ENCODE peak calls at places on chromosomes 7 and 10, in five cellular contexts. X, J, Y, U and E are unnamed samples. For H3K4me1, the result is how much of the 10 kb centered on the place peaks cover.

GRCh38 chr10:28910960-28911359 is 233.6 kb downstream of the BAMBI start:
- DNase-seq in X (no peak), J (no peak), Y (no peak), U (peak), E (no peak)

GRCh38 chr10:29243750-29244149 is 45.1 kb upstream of the LYZL1 start:
- DNase-seq in X (no peak), J (no peak), Y (no peak), U (no peak), E (no peak)

GRCh38 chr7:133552079-133552478 is 299.2 kb downstream of the EXOC4 start:
- DNase-seq in X (no peak), J (no peak), Y (no peak), U (no peak), E (no peak)

GRCh38 chr10:44973323-44974081 is 5.1 kb downstream of the DEPP1 start:
- DNase-seq in X (no peak), J (peak), Y (no peak), U (no peak), E (no peak)

GRCh38 chr10:79905322-79906314 is 43.3 kb downstream of the SFTPD start:
- DNase-seq in X (no peak), J (no peak), Y (no peak), U (peak), E (no peak)

GRCh38 chr7:142709921-142710320 is 39.4 kb upstream of the PRSS1 start:
- DNase-seq in X (no peak), J (no peak), Y (no peak), U (no peak), E (no peak)

GRCh38 chr7:134302120-134302519 is 14.6 kb downstream of the SLC35B4 start:
- DNase-seq in X (no peak), J (no peak), Y (no peak), U (no peak), E (no peak)

GRCh38 chr7:121205777-121206176 is 123.0 kb upstream of the WNT16 start:
- DNase-seq in X (no peak), J (no peak), Y (no peak), U (no peak), E (no peak)

GRCh38 chr10:119786117-119786769 is 60.4 kb downstream of the INPP5F start:
- DNase-seq in X (no peak), J (no peak), Y (no peak), U (peak), E (no peak)

GRCh38 chr7:73342645-73343044 is 14.7 kb downstream of the FKBP6 start:
- DNase-seq in X (no peak), J (peak), Y (no peak), U (peak), E (no peak)

GRCh38 chr7:21367081-21367480 is 60.8 kb upstream of the SP4 start:
- DNase-seq in X (no peak), J (no peak), Y (no peak), U (no peak), E (no peak)

GRCh38 chr10:131569851-131570715 is 258.6 kb upstream of the TCERG1L start:
- DNase-seq in X (no peak), J (no peak), Y (no peak), U (no peak), E (no peak)

GRCh38 chr7:101820703-101821102 is 3.3 kb downstream of the CUX1 start:
- DNase-seq in X (no peak), J (no peak), Y (no peak), U (no peak), E (no peak)

GRCh38 chr7:12803542-12803941 is 116.1 kb downstream of the ARL4A start:
- DNase-seq in X (no peak), J (no peak), Y (no peak), U (no peak), E (no peak)

GRCh38 chr10:1293147-1293546 is 237.0 kb downstream of the WDR37 start:
- DNase-seq in X (no peak), J (no peak), Y (no peak), U (no peak), E (no peak)

GRCh38 chr10:10660054-10660453 is 357.6 kb upstream of the CELF2 start:
- DNase-seq in X (no peak), J (no peak), Y (no peak), U (no peak), E (no peak)

GRCh38 chr7:105691029-105691691 is 109.9 kb upstream of the EFCAB10 start:
- DNase-seq in X (peak), J (no peak), Y (no peak), U (peak), E (no peak)

GRCh38 chr7:44138698-44139097 is 2.4 kb downstream of the MYL7 start:
- DNase-seq in X (no peak), J (no peak), Y (no peak), U (no peak), E (peak)

GRCh38 chr10:79415736-79416577 is 29.5 kb downstream of the ZCCHC24 start:
- DNase-seq in X (no peak), J (no peak), Y (peak), U (no peak), E (peak)

GRCh38 chr10:128083191-128083895 is 42.9 kb downstream of the MKI67 start:
- DNase-seq in X (no peak), J (no peak), Y (no peak), U (no peak), E (no peak)

GRCh38 chr10:113960617-113961260 is 82.9 kb upstream of the ADRB1 start:
- DNase-seq in X (no peak), J (no peak), Y (no peak), U (no peak), E (peak)

GRCh38 chr10:100895346-100895745 is 17.4 kb upstream of the SLF2 start:
- DNase-seq in X (no peak), J (no peak), Y (no peak), U (no peak), E (no peak)

GRCh38 chr10:131174651-131175540 is 136.6 kb downstream of the TCERG1L start:
- DNase-seq in X (no peak), J (no peak), Y (no peak), U (no peak), E (no peak)

GRCh38 chr7:127437772-127438330 is 45.3 kb upstream of the ZNF800 start:
- DNase-seq in X (no peak), J (no peak), Y (no peak), U (peak), E (no peak)

GRCh38 chr10:93722550-93722949 is 20.2 kb upstream of the FRA10AC1 start:
- DNase-seq in X (no peak), J (no peak), Y (no peak), U (no peak), E (no peak)

GRCh38 chr10:132606536-132607316 is 69.1 kb downstream of the INPP5A start:
- DNase-seq in X (peak), J (peak), Y (peak), U (peak), E (no peak)

GRCh38 chr7:84194484-84195260 is at the start of gene SEMA3A:
- DNase-seq in X (peak), J (no peak), Y (no peak), U (peak), E (no peak)

GRCh38 chr7:52764502-52765169 is 270.8 kb upstream of the POM121L12 start:
- DNase-seq in X (no peak), J (no peak), Y (no peak), U (no peak), E (no peak)

GRCh38 chr10:68053553-68053952 is 21.5 kb downstream of the HERC4 start:
- DNase-seq in X (no peak), J (no peak), Y (no peak), U (no peak), E (no peak)

GRCh38 chr7:34240450-34240849 is 335.1 kb downstream of the BMPER start:
- DNase-seq in X (no peak), J (no peak), Y (no peak), U (peak), E (no peak)

GRCh38 chr10:78688945-78689935 is 379.5 kb upstream of the ZMIZ1 start:
- DNase-seq in X (no peak), J (no peak), Y (no peak), U (peak), E (no peak)

GRCh38 chr7:127816354-127817190 is 164.6 kb downstream of the SND1 start:
- DNase-seq in X (no peak), J (no peak), Y (no peak), U (no peak), E (no peak)

GRCh38 chr7:70569335-70569819 is 562.6 kb upstream of the GALNT17 start:
- DNase-seq in X (no peak), J (no peak), Y (no peak), U (no peak), E (no peak)

GRCh38 chr10:575312-576129 is 113.9 kb downstream of the DIP2C start:
- DNase-seq in X (no peak), J (no peak), Y (no peak), U (no peak), E (peak)

GRCh38 chr10:129710510-129710847 is 243.4 kb downstream of the MGMT start:
- DNase-seq in X (no peak), J (no peak), Y (no peak), U (no peak), E (no peak)

GRCh38 chr7:33832326-33832725 is 73.0 kb upstream of the BMPER start:
- DNase-seq in X (no peak), J (no peak), Y (peak), U (no peak), E (no peak)

GRCh38 chr7:13538669-13539068 is 450.8 kb downstream of the ETV1 start:
- DNase-seq in X (no peak), J (no peak), Y (no peak), U (peak), E (no peak)

GRCh38 chr10:129972145-129972965 is 8.3 kb upstream of the EBF3 start:
- DNase-seq in X (no peak), J (no peak), Y (no peak), U (no peak), E (peak)

GRCh38 chr7:30134011-30134410 is 775 bp upstream of the MTURN start:
- DNase-seq in X (no peak), J (no peak), Y (no peak), U (no peak), E (no peak)
- H3K27ac ChIP-seq in X (peak), J (no peak), Y (peak), U (no peak), E (peak)

DNA sequence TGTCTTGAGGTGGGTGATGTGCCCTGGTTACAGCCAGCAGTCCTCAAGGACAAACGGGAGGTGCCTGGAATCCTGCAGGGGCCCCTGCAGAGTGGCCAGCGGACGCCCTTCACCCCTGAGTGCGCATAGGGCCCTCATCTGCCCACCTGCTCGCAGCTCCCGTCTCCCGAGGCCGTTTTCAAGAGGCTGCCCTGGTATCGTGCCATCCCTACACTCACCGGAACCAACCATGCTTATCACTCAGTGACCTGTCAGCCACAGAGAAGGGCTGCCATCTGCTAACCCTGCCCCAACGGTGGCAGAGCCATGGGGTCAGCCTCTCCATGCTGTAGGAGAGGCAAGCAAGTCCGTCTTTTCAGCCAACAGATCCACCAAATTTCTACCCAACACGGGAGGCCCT is 122.0 kb downstream of the FAM53B start:
- DNase-seq in X (no peak), J (no peak), Y (no peak), U (no peak), E (no peak)
- H3K4me1 ChIP-seq in X (half or more), J (under half), Y (half or more), U (under half), E (under half)

GRCh38 chr7:15929406-15929805 is 242.9 kb upstream of the MEOX2 start:
- DNase-seq in X (no peak), J (no peak), Y (no peak), U (no peak), E (no peak)

GRCh38 chr7:15938153-15938552 is 251.7 kb upstream of the MEOX2 start:
- DNase-seq in X (no peak), J (no peak), Y (no peak), U (no peak), E (no peak)

GRCh38 chr7:15937571-15937970 is 251.1 kb upstream of the MEOX2 start:
- DNase-seq in X (no peak), J (no peak), Y (no peak), U (peak), E (no peak)

DNA sequence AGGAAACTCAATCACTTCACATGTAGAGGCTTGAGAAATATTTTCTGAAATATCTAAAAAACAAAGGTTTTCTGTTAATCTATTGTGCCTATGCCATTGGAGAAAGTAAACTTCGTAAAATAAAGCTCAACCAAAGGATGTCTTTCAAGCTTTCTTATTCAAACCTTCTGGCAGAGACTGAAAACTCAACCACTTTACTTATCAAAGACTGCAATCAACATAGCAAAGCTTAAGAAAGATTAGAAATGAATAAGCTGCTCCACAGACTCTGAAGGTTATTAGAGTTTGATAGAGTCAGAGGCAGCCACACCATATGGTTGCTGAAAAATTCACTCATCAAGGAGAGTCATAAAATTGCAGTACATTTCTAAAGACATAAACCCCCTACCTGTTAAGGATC is 245.8 kb upstream of the MEOX2 start:
- DNase-seq in X (no peak), J (no peak), Y (no peak), U (no peak), E (no peak)
- H3K27ac ChIP-seq in X (no peak), J (no peak), Y (no peak), U (no peak), E (no peak)

GRCh38 chr7:47666164-47666862 is 84.4 kb upstream of the TNS3 start:
- DNase-seq in X (no peak), J (no peak), Y (no peak), U (no peak), E (no peak)

GRCh38 chr7:47671358-47671757 is 89.4 kb upstream of the TNS3 start:
- DNase-seq in X (no peak), J (no peak), Y (no peak), U (no peak), E (no peak)

GRCh38 chr7:47672267-47672920 is 90.5 kb upstream of the TNS3 start:
- DNase-seq in X (no peak), J (no peak), Y (no peak), U (no peak), E (no peak)

GRCh38 chr7:47670738-47671137 is 88.8 kb upstream of the TNS3 start:
- DNase-seq in X (no peak), J (no peak), Y (no peak), U (no peak), E (no peak)

DNA sequence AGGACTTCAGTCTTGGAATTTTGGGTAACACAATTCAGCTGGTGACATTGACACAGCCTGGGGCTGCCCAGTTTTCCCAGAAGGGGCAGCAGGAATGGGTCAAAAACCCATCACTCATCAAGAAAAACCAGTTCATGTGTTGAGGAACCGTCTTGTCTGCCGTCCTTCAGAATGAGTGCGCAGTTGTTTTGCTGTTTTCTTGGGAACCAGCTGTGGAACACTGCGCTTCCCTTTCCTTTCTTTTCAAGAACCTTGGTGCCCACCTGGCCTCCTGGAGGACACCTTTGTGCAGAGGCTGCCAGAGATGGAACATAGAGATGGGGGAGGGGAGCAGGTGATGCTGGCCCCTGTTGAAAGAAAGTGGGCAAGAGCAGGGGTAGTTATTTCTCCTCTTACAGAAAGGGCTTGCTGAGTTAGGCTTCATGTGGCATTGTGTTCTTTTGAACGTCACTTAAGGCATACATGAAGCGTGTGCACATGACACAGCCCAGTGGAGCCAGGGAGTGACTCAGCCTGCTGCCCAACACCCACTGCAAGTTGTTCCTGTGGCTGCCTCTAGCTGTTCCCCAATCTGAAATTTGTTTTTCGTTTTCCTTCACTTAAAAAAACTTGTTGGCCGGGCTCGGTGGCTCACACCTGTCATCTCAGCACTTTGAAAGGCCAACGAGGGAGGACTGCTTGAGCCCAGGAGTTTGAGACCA is 87.4 kb upstream of the TNS3 start:
- DNase-seq in X (peak), J (peak), Y (peak), U (peak), E (peak)
- H3K4me1 ChIP-seq in X (under half), J (under half), Y (under half), U (under half), E (under half)

GRCh38 chr10:72349438-72349837 is 5.3 kb downstream of the DNAJB12 start:
- DNase-seq in X (no peak), J (no peak), Y (no peak), U (no peak), E (no peak)
- H3K27ac ChIP-seq in X (no peak), J (no peak), Y (no peak), U (no peak), E (no peak)

GRCh38 chr10:71763352-71764127 is 9.8 kb downstream of the VSIR start:
- DNase-seq in X (no peak), J (no peak), Y (no peak), U (no peak), E (no peak)

GRCh38 chr10:71767420-71768035 is 5.8 kb downstream of the VSIR start:
- DNase-seq in X (peak), J (peak), Y (peak), U (peak), E (peak)

GRCh38 chr10:71766717-71767419 is 6.5 kb downstream of the VSIR start:
- DNase-seq in X (peak), J (peak), Y (peak), U (peak), E (peak)

GRCh38 chr10:71765176-71765906 is 8.0 kb downstream of the VSIR start:
- DNase-seq in X (peak), J (no peak), Y (peak), U (peak), E (no peak)

GRCh38 chr10:71765907-71766716 is 7.2 kb downstream of the VSIR start:
- DNase-seq in X (peak), J (no peak), Y (no peak), U (no peak), E (no peak)
- H3K4me1 ChIP-seq in X (half or more), J (half or more), Y (half or more), U (under half), E (half or more)

DNA sequence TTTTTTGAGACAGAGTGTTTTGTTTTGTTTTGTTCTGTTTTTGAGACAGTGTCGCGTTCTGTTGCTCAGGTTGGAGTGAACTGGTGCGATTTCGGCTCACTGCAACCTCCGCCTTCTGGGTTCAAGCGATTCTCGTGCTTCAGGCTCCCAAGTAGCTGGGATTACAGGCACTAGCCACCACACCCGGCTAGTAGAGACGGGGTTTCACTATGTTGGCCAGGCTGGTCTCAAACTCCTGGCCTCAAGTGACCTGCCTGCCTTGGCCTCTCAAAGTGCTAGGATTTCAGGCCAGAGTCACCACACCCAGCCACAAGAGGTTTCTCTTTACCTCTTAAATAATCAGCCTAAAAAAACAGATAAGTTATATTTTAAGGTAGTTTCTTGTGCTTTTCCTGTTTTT is 8.7 kb upstream of the ARHGAP12 start:
- DNase-seq in X (no peak), J (no peak), Y (peak), U (no peak), E (no peak)
- H3K27ac ChIP-seq in X (no peak), J (no peak), Y (peak), U (no peak), E (no peak)